ENCODE peak calls at places on chromosome 7, in six cellular contexts. R is EH; P is left ventricle myocardium superior; U is activated T-cell treated with anti-CD3 and anti-CD28 coated beads, Interleukin-2, amount 50 U/mL, for 4 hours; M is hippocampal formation; X is Calu3. S is an unnamed sample.

GRCh38 chr7:140223515-140224221 is 46.9 kb upstream of the KDM7A start:
- DNase-seq in R (no peak), P (no peak), U (no peak), M (no peak), X (no peak), S (no peak)

GRCh38 chr7:70317356-70317755 is 719.1 kb downstream of the AUTS2 start:
- DNase-seq in R (no peak), P (no peak), U (no peak), M (no peak), X (no peak), S (no peak)

GRCh38 chr7:156151082-156151481 is 338.8 kb upstream of the SHH start:
- DNase-seq in R (no peak), P (no peak), U (no peak), M (no peak), X (peak), S (no peak)

GRCh38 chr7:108073305-108074070 is 56.7 kb downstream of the LAMB4 start:
- DNase-seq in R (no peak), P (no peak), U (no peak), M (no peak), X (no peak), S (no peak)

GRCh38 chr7:94491410-94491809 is 18.2 kb upstream of the CASD1 start:
- DNase-seq in R (no peak), P (no peak), U (no peak), M (no peak), X (no peak), S (no peak)

GRCh38 chr7:17041324-17041723 is 159.5 kb upstream of the AGR3 start:
- DNase-seq in R (peak), P (no peak), U (no peak), M (peak), X (no peak), S (peak)

GRCh38 chr7:33418251-33418701 is 288.9 kb downstream of the BBS9 start:
- DNase-seq in R (peak), P (no peak), U (no peak), M (no peak), X (no peak), S (peak)

GRCh38 chr7:149377386-149377785 is 83.5 kb downstream of the ZNF777 start:
- DNase-seq in R (no peak), P (no peak), U (no peak), M (no peak), X (no peak), S (no peak)

GRCh38 chr7:45689011-45689796 is 115.0 kb downstream of the ADCY1 start:
- DNase-seq in R (peak), P (no peak), U (no peak), M (no peak), X (no peak), S (peak)

GRCh38 chr7:147510913-147511312 is 1079.7 kb upstream of the C7orf33 start:
- DNase-seq in R (peak), P (no peak), U (no peak), M (no peak), X (no peak), S (no peak)

GRCh38 chr7:148814938-148815559 is 69.0 kb downstream of the EZH2 start:
- DNase-seq in R (no peak), P (no peak), U (no peak), M (peak), X (no peak), S (no peak)

GRCh38 chr7:131859162-131859821 is 302.9 kb upstream of the PODXL start:
- DNase-seq in R (peak), P (peak), U (peak), M (peak), X (peak), S (no peak)

GRCh38 chr7:7978860-7979259 is 10.3 kb downstream of the GLCCI1 start:
- DNase-seq in R (no peak), P (no peak), U (no peak), M (no peak), X (no peak), S (no peak)

GRCh38 chr7:27101906-27102577 is 441 bp downstream of the HOXA2 start:
- DNase-seq in R (no peak), P (no peak), U (no peak), M (no peak), X (no peak), S (no peak)

GRCh38 chr7:14351167-14351566 is 361.7 kb upstream of the ETV1 start:
- DNase-seq in R (no peak), P (peak), U (no peak), M (no peak), X (no peak), S (no peak)

S was measured in non-pigmented ciliary epithelial cell.